ENCODE peak calls at places on chromosome 18, in five cellular contexts. X is activated T-cell treated with anti-CD3 and anti-CD28 coated beads, Interleukin-2, amount 50 U/mL, for 4 hours; Y is H54; C is GM12891; T is NCI-H1092 treated with DMSO at 0.1 percent for 48 hours. A is an unnamed sample.

GRCh38 chr18:76466410-76466991 is 28.5 kb downstream of the ZNF516 start:
- DNase-seq in X (no peak), Y (no peak), C (no peak), T (no peak), A (no peak)

GRCh38 chr18:44920441-44920840 is 239.8 kb downstream of the SETBP1 start:
- DNase-seq in X (no peak), Y (no peak), C (no peak), T (no peak), A (no peak)

GRCh38 chr18:55163550-55163949 is 204.3 kb upstream of the CCDC68 start:
- DNase-seq in X (no peak), Y (no peak), C (no peak), T (no peak), A (no peak)

GRCh38 chr18:56727399-56727798 is 76.2 kb downstream of the WDR7 start:
- DNase-seq in X (no peak), Y (no peak), C (no peak), T (no peak), A (no peak)

GRCh38 chr18:70326255-70326654 is 37.4 kb downstream of the SOCS6 start:
- DNase-seq in X (no peak), Y (no peak), C (no peak), T (no peak), A (no peak)

GRCh38 chr18:68826111-68826510 is 28.2 kb downstream of the CCDC102B start:
- DNase-seq in X (no peak), Y (no peak), C (no peak), T (no peak), A (no peak)

GRCh38 chr18:13464432-13465125 is 246.0 kb downstream of the LDLRAD4 start:
- DNase-seq in X (peak), Y (no peak), C (peak), T (no peak), A (no peak)

GRCh38 chr18:5630057-5630765 is 86.4 kb upstream of the EPB41L3 start:
- DNase-seq in X (peak), Y (no peak), C (peak), T (peak), A (peak)

GRCh38 chr18:10064267-10064666 is 150.5 kb downstream of the VAPA start:
- DNase-seq in X (no peak), Y (no peak), C (no peak), T (no peak), A (no peak)

A was measured in NCI-H1105.